ENCODE peak calls at places on chromosomes 16 and 17, in six cellular contexts. A is fibroblast of lung, S is OCI-LY7, F is hepatocyte, O is H9, N is IMR-90. W is an unnamed sample. For H4K20me1, the result is how much of the 10 kb centered on the place peaks cover.

GRCh38 chr17:40541060-40541872 is 24.0 kb downstream of the CCR7 start:
- DNase-seq in A (no peak), S (peak), F (peak), O (no peak), N (no peak), W (peak)

GRCh38 chr17:67221062-67221998 is 23.7 kb downstream of the HELZ start:
- DNase-seq in A (peak), S (peak), F (peak), O (no peak), N (peak), W (peak)

GRCh38 chr16:48158296-48158695 is 2.5 kb upstream of the ABCC12 start:
- DNase-seq in A (peak), S (no peak), F (peak), O (no peak), N (peak), W (no peak)

GRCh38 chr16:3023415-3023668 is 400 bp downstream of the HCFC1R1 start:
- DNase-seq in A (no peak), S (no peak), F (peak), O (no peak), N (peak), W (peak)

GRCh38 chr16:70713342-70713741 is 27.5 kb upstream of the MTSS2 start:
- DNase-seq in A (no peak), S (no peak), F (no peak), O (no peak), N (no peak), W (no peak)

GRCh38 chr17:36632916-36633846 is 31.8 kb downstream of the MRM1 start:
- DNase-seq in A (no peak), S (no peak), F (no peak), O (peak), N (no peak), W (no peak)

GRCh38 chr16:78098087-78098486 is 1.4 kb upstream of the WWOX start:
- DNase-seq in A (no peak), S (no peak), F (no peak), O (no peak), N (no peak), W (no peak)

GRCh38 chr16:25633549-25633948 is 58.2 kb upstream of the HS3ST4 start:
- DNase-seq in A (no peak), S (no peak), F (peak), O (no peak), N (no peak), W (no peak)

GRCh38 chr17:6421700-6422604 is 13.0 kb downstream of the AIPL1 start:
- DNase-seq in A (peak), S (peak), F (peak), O (peak), N (peak), W (peak)

GRCh38 chr17:60678118-60678444 is 430 bp downstream of the BCAS3 start:
- DNase-seq in A (no peak), S (no peak), F (no peak), O (no peak), N (no peak), W (no peak)

GRCh38 chr16:1773703-1774455 is 945 bp upstream of the MRPS34 start:
- DNase-seq in A (peak), S (peak), F (no peak), O (no peak), N (peak), W (no peak)

GRCh38 chr16:67676516-67676915 is 9.9 kb downstream of the C16orf86 start:
- DNase-seq in A (no peak), S (no peak), F (no peak), O (no peak), N (no peak), W (no peak)

GRCh38 chr16:58488531-58488930 is 11.4 kb upstream of the NDRG4 start:
- DNase-seq in A (no peak), S (no peak), F (no peak), O (peak), N (no peak), W (no peak)

GRCh38 chr17:15447928-15448579 is 19.4 kb downstream of the CDRT4 start:
- DNase-seq in A (no peak), S (no peak), F (no peak), O (no peak), N (no peak), W (no peak)

GRCh38 chr16:2486645-2487516 is 12.0 kb downstream of the TBC1D24 start:
- DNase-seq in A (no peak), S (peak), F (no peak), O (no peak), N (peak), W (no peak)

GRCh38 chr16:65658339-65659275 is 536.7 kb upstream of the CDH11 start:
- DNase-seq in A (peak), S (no peak), F (peak), O (no peak), N (peak), W (no peak)

GRCh38 chr17:50059759-50060273 is 3.9 kb downstream of the ITGA3 start:
- DNase-seq in A (peak), S (no peak), F (no peak), O (no peak), N (peak), W (no peak)

GRCh38 chr16:626174-626765 is 4.5 kb upstream of the WFIKKN1 start:
- DNase-seq in A (no peak), S (no peak), F (no peak), O (no peak), N (no peak), W (no peak)

GRCh38 chr16:35255186-35255803 is 1795.9 kb downstream of the TP53TG3F start:
- DNase-seq in A (no peak), S (no peak), F (no peak), O (no peak), N (no peak), W (no peak)

GRCh38 chr16:77171750-77172635 is 19.0 kb upstream of the MON1B start:
- DNase-seq in A (peak), S (peak), F (peak), O (no peak), N (peak), W (peak)

GRCh38 chr16:67814567-67814966 is 7.9 kb downstream of the TSNAXIP1 start:
- DNase-seq in A (no peak), S (no peak), F (no peak), O (no peak), N (no peak), W (no peak)

GRCh38 chr17:19354123-19354522 is 8.4 kb downstream of the B9D1 start:
- DNase-seq in A (peak), S (no peak), F (no peak), O (no peak), N (peak), W (no peak)

GRCh38 chr17:14545156-14545906 is 244.4 kb downstream of the HS3ST3B1 start:
- DNase-seq in A (no peak), S (peak), F (peak), O (no peak), N (no peak), W (peak)

GRCh38 chr16:87874639-87875472 is 5.5 kb upstream of the SLC7A5 start:
- DNase-seq in A (no peak), S (no peak), F (no peak), O (peak), N (no peak), W (peak)

GRCh38 chr17:82090549-82091263 is 7.3 kb downstream of the FASN start:
- DNase-seq in A (no peak), S (no peak), F (no peak), O (no peak), N (no peak), W (no peak)
- H4K20me1 ChIP-seq in A (under half), S (under half), F (half or more), O (under half), N (under half), W (half or more)

DNA sequence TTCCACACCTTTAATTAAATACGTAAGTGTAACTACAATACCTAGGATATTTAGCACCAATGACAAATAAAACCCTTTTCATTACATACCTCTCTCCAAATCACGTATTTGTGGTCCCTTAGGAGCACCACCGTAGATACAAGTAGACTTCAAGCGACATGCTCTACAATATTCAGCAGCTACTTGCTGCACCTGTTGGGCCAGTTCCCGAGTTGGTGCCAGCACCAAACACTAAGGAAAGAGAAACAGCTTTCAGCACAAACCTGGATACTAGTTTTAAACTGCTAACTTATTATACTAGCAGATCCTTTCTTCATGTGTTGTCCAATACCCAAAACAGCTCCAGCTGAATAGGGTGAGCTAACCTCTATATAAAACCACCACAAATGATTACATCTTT is 2.7 kb downstream of the DDX5 start:
- DNase-seq in A (no peak), S (no peak), F (no peak), O (no peak), N (no peak), W (no peak)
- H4K20me1 ChIP-seq in A (under half), S (half or more), F (half or more), O (under half), N (half or more), W (half or more)

DNA sequence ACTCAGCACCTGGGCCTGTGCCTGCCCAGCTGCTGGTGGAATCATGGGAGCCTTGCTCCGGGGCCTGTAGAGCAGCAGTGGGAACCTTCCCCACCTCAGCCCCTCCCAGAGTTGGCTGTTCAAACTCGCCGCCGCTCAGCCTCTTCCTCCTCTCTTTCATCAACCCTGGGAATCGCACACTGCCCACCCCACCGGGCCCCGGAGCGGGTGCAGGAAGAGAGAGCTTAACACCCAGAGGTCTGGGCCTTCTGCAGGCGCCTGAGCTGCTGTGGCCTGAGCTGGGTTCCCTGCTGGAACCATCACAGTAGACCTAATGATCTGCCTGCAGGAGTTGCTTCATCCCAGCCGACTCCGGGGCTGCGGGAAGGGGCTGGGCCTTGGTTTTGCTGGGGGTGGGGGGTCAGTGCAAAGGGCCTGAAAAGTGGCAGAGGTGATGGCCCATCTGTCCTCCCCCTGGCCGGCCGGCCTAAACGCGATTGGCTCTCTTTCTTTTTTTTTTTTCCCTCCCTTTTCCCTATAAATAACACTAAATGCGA is 313.9 kb downstream of the SEC14L1 start:
- DNase-seq in A (no peak), S (peak), F (no peak), O (no peak), N (no peak), W (peak)
- H4K20me1 ChIP-seq in A (under half), S (under half), F (half or more), O (under half), N (half or more), W (half or more)

GRCh38 chr17:74219576-74220133 is 6.3 kb downstream of the TTYH2 start:
- DNase-seq in A (no peak), S (no peak), F (no peak), O (no peak), N (no peak), W (no peak)

GRCh38 chr17:74222399-74222798 is 9.0 kb downstream of the TTYH2 start:
- DNase-seq in A (no peak), S (no peak), F (no peak), O (no peak), N (no peak), W (no peak)

GRCh38 chr17:74223901-74224300 is 10.5 kb downstream of the TTYH2 start:
- DNase-seq in A (no peak), S (no peak), F (no peak), O (no peak), N (no peak), W (no peak)

GRCh38 chr17:74218436-74218835 is 5.1 kb downstream of the TTYH2 start:
- DNase-seq in A (no peak), S (no peak), F (no peak), O (no peak), N (no peak), W (no peak)

GRCh38 chr17:74220966-74221814 is 7.8 kb downstream of the TTYH2 start:
- DNase-seq in A (no peak), S (no peak), F (no peak), O (no peak), N (no peak), W (no peak)
- H4K20me1 ChIP-seq in A (under half), S (under half), F (under half), O (under half), N (under half), W (under half)

GRCh38 chr16:69613283-69614154 is 47.8 kb downstream of the NFAT5 start:
- DNase-seq in A (peak), S (no peak), F (peak), O (no peak), N (peak), W (no peak)

GRCh38 chr16:69618721-69619120 is 53.0 kb downstream of the NFAT5 start:
- DNase-seq in A (no peak), S (no peak), F (no peak), O (no peak), N (no peak), W (no peak)

GRCh38 chr16:69618307-69618706 is 52.5 kb downstream of the NFAT5 start:
- DNase-seq in A (peak), S (no peak), F (no peak), O (no peak), N (no peak), W (no peak)

GRCh38 chr16:69615528-69615927 is 49.8 kb downstream of the NFAT5 start:
- DNase-seq in A (no peak), S (no peak), F (no peak), O (no peak), N (no peak), W (no peak)

GRCh38 chr16:69616082-69616481 is 50.3 kb downstream of the NFAT5 start:
- DNase-seq in A (no peak), S (no peak), F (no peak), O (no peak), N (no peak), W (no peak)
- H4K20me1 ChIP-seq in A (under half), S (under half), F (half or more), O (under half), N (half or more), W (under half)

GRCh38 chr16:4336701-4337539 is 14.2 kb downstream of the PAM16 start:
- DNase-seq in A (no peak), S (no peak), F (no peak), O (peak), N (no peak), W (no peak)

GRCh38 chr16:4337540-4338088 is 13.5 kb downstream of the PAM16 start:
- DNase-seq in A (no peak), S (no peak), F (no peak), O (no peak), N (no peak), W (no peak)

GRCh38 chr16:4333308-4333638 is 17.4 kb downstream of the GLIS2 start:
- DNase-seq in A (no peak), S (no peak), F (no peak), O (no peak), N (no peak), W (no peak)

GRCh38 chr16:4332623-4333307 is 16.9 kb downstream of the GLIS2 start:
- DNase-seq in A (no peak), S (no peak), F (no peak), O (no peak), N (no peak), W (no peak)

GRCh38 chr16:4334724-4335495 is 16.2 kb downstream of the PAM16 start:
- DNase-seq in A (no peak), S (no peak), F (no peak), O (peak), N (no peak), W (no peak)
- H4K20me1 ChIP-seq in A (under half), S (under half), F (under half), O (under half), N (half or more), W (under half)